ENCODE peak calls at places on chromosome 7, in four cellular contexts. H, O, Q and F are unnamed samples.

GRCh38 chr7:55425141-55425752 is 60.1 kb downstream of the LANCL2 start:
- DNase-seq in H (no peak), O (no peak), Q (no peak), F (no peak)

GRCh38 chr7:20735346-20736065 is 51.2 kb downstream of the SP8 start:
- DNase-seq in H (no peak), O (no peak), Q (no peak), F (no peak)

GRCh38 chr7:137820677-137821420 is 25.9 kb downstream of the DGKI start:
- DNase-seq in H (peak), O (peak), Q (peak), F (peak)

GRCh38 chr7:149772821-149773425 is 465 bp downstream of the ZNF467 start:
- DNase-seq in H (peak), O (no peak), Q (no peak), F (no peak)

GRCh38 chr7:155685070-155685790 is 40.8 kb downstream of the RBM33 start:
- DNase-seq in H (no peak), O (no peak), Q (no peak), F (no peak)

GRCh38 chr7:138934861-138935260 is 46.3 kb downstream of the KIAA1549 start:
- DNase-seq in H (no peak), O (peak), Q (no peak), F (no peak)

GRCh38 chr7:68321776-68322496 is 1276.3 kb upstream of the AUTS2 start:
- DNase-seq in H (no peak), O (no peak), Q (no peak), F (no peak)

GRCh38 chr7:94409561-94409960 is 14.9 kb downstream of the COL1A2 start:
- DNase-seq in H (no peak), O (no peak), Q (no peak), F (no peak)

GRCh38 chr7:73738220-73738611 is 386 bp downstream of the ABHD11 start:
- DNase-seq in H (peak), O (no peak), Q (no peak), F (peak)

GRCh38 chr7:43278088-43278644 is 165.7 kb downstream of the HECW1 start:
- DNase-seq in H (no peak), O (no peak), Q (no peak), F (no peak)

GRCh38 chr7:19920200-19920599 is 146.8 kb upstream of the TMEM196 start:
- DNase-seq in H (no peak), O (no peak), Q (no peak), F (no peak)

DNA sequence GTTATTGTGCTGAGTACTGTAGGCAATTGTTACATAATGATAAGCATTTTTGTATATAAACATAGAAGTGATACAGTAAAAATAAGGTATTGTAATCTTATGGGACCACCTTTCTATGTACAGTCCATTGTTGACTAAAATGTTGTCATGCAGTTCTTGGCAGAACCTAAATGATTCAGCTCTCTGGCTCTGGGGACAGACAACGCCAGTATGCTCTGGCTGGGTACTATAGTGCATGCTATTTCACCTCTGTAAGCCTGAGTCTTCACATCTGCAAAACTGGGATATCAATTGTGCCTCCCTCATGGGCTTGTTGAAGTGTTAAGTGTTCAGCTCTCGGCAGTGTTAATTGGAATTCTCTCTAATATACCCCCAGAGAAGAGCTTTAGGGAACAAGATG is 674.3 kb downstream of the INHBA start:
- DNase-seq in H (no peak), O (no peak), Q (no peak), F (no peak)
- H3K4me3 ChIP-seq in H (no peak), O (no peak), Q (no peak), F (no peak)

GRCh38 chr7:6271091-6271658 is 1.2 kb downstream of the CYTH3 start:
- DNase-seq in H (peak), O (no peak), Q (no peak), F (peak)
- TF ChIP-seq CTCF in H (peak), O (peak), Q (peak), F (peak)

DNA sequence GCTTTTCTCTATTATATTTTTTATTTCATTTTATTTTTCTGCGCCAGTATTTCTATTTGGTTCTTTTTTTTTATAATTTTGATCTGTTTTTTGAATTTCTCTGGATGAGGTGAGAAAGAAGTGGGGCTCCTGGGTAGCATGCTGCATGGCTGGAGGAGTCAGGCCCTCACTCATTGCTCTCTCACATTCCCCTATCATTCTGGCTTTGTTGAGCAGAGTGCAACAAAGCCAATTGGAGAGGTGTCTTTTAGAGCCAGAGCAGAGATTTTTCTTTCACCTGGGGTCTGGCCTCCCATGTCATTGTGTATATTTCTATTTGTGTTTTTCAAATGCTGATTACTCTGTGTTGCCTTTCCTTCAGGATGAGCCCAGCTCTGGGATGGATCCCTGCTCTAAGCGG is 330.0 kb upstream of the CDC14C start:
- DNase-seq in H (no peak), O (no peak), Q (no peak), F (no peak)
- H3K4me3 ChIP-seq in H (no peak), O (no peak), Q (no peak), F (no peak)

DNA sequence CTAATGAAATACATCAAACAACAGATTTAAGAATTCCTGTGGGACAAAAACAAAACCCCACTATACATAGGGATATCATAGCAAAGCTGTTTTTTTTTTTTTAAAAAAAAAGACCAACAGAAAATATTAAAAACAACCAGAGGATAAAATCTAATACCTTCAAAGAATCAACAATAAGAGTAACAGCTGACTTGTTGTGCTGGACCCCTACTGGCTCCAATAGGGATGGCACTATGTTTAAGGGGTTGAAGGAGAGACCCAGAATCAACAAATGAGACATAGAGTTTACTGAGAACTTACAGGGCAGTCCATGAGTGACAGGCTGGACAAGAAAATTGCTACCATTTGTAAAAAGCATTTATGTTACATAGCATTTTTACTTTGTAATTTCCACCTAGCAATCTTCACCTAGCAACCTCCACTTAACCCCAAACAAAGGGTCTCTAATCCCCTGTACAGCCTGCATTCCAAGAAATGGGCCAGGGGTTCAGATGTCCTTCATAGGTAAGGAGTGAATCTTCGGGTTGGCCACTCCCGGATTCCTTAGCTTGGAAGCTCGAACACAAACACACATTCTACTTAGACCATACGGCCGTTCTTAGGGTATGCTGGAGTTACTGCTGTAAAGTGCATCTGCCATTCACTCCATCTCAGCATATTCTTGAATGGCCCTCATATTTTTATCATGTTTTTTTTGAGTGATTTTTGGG is 25.8 kb downstream of the ASZ1 start:
- DNase-seq in H (no peak), O (no peak), Q (no peak), F (no peak)
- TF ChIP-seq CTCF in H (no peak), O (peak), Q (peak), F (no peak)

GRCh38 chr7:104327963-104328307 is 468 bp upstream of the LHFPL3 start:
- DNase-seq in H (no peak), O (no peak), Q (no peak), F (no peak)

GRCh38 chr7:104327534-104327933 is 869 bp upstream of the LHFPL3 start:
- DNase-seq in H (no peak), O (no peak), Q (no peak), F (no peak)

GRCh38 chr7:104328308-104328969 is at the start of gene LHFPL3:
- DNase-seq in H (peak), O (no peak), Q (no peak), F (no peak)

DNA sequence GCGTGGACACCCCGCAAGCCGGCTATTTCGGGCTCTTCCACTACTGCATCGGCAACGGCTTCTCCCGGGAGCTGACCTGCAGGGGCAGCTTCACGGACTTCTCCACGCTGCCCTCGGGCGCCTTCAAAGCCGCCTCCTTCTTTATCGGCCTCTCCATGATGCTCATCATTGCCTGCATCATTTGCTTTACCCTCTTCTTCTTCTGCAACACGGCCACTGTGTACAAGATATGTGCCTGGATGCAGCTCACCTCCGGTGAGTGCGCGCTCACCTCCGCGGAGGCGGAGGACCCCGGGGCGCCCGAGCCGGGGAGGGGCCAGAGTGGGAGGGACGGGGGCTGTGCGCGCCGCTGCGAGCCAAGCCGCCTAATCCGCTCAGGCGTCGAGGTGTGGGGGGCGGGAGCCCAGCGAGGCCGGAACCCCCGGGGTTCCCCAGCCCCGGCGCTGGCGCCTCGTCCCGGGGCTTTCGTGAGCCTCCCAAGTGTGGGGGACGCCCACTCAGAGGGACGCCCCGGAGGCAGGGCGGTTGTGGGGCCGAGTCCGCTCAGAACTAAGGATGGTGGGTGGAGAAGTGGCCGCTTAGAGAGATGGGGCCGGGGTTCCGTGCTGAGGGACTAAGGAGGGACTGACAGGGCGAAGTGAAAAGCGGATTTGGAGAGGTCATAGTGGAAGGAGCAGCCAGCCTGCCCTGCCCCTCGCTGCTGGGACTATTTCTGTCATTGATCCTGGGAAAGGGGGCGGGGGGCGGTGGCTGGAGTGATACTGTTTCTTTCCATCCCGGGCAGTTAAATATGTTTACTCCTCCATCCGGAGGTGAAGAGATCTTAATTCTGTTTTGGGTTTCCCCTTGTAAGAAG is 795 bp downstream of the LHFPL3 start:
- DNase-seq in H (no peak), O (no peak), Q (no peak), F (no peak)
- H3K4me3 ChIP-seq in H (no peak), O (no peak), Q (peak), F (no peak)